ENCODE peak calls at places on chromosome 18, in eight cellular contexts. K is BJ, D is Caco-2, F is dorsolateral prefrontal cortex, N is AG09309, U is endothelial cell of umbilical vein, O is psoas muscle, G is uterus. R is an unnamed sample.

GRCh38 chr18:44792456-44793080 is 111.9 kb downstream of the SETBP1 start:
- DNase-seq in D (no peak), U (no peak), F (no peak), O (no peak), N (no peak), G (no peak), K (no peak), R (peak; percentile 25)

GRCh38 chr18:45081579-45082181 is 401.0 kb downstream of the SETBP1 start:
- DNase-seq in N (no peak), F (no peak), G (no peak), K (no peak), D (no peak), U (no peak), O (no peak), R (no peak)

GRCh38 chr18:49934457-49934856 is 121.1 kb upstream of the ACAA2 start:
- DNase-seq in D (no peak), F (no peak), N (no peak), K (no peak), G (no peak), U (no peak), O (no peak), R (no peak)

GRCh38 chr18:74283646-74284045 is 8.1 kb downstream of the CYB5A start:
- DNase-seq in D (no peak), G (no peak), U (no peak), N (no peak), O (no peak), F (no peak), K (no peak), R (no peak)

GRCh38 chr18:46282177-46282570 is 178.0 kb downstream of the HAUS1 start:
- DNase-seq in K (no peak), D (no peak), U (no peak), F (no peak), G (no peak), O (no peak), N (no peak), R (no peak)

GRCh38 chr18:62989195-62989594 is 273.9 kb downstream of the PHLPP1 start:
- DNase-seq in U (no peak), N (no peak), D (no peak), O (no peak), G (no peak), F (no peak), K (no peak), R (no peak)

GRCh38 chr18:50128506-50129271 is 66.3 kb downstream of the MYO5B start:
- DNase-seq in D (peak; percentile 37), U (no peak), O (no peak), N (no peak), G (no peak), K (no peak), F (no peak), R (no peak)

GRCh38 chr18:41744664-41745063 is 210.4 kb upstream of the PIK3C3 start:
- DNase-seq in G (no peak), N (no peak), K (no peak), O (no peak), U (peak; percentile 40), F (no peak), D (no peak), R (no peak)

GRCh38 chr18:59918320-59918755 is 18.5 kb downstream of the PMAIP1 start:
- DNase-seq in G (no peak), F (no peak), N (no peak), D (no peak), O (peak; percentile 69), U (no peak), K (no peak), R (peak; percentile 28)

GRCh38 chr18:37385846-37386435 is 179.7 kb downstream of the CELF4 start:
- DNase-seq in K (no peak), U (peak; percentile 44), D (no peak), O (no peak), F (no peak), N (no peak), G (no peak), R (no peak)

GRCh38 chr18:55306338-55306737 is 281.7 kb downstream of the TCF4 start:
- DNase-seq in O (no peak), D (no peak), U (no peak), K (no peak), F (no peak), G (no peak), N (no peak), R (no peak)

DNA sequence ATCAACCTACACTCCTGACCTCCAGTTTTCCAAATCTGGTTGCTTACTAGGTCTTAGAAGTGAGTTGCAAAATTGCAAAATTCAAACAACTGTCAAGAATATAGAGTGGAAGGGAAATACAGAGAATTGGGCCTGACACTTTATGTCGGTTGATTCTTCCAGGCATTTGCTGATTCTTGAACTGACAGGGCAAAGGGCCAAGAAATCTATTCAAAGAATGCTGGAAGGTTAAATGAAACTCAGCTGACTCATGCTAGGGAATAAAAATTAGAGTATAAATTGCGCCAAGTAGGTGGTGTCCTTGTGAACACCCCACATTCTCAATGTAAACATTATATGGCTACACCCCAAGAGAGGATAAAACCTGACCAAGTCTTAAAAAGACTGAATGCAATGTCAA is 21.5 kb upstream of the ZSCAN30 start:
- DNase-seq in U (peak; percentile 26), K (no peak), N (no peak), D (no peak), G (no peak), F (no peak), O (no peak), R (no peak)
- TF ChIP-seq CTCF in U (no peak), K (no peak), N (no peak), D (no peak), G (no peak), F (no peak), O (no peak), R (no peak)

GRCh38 chr18:766550-766860 is 45.5 kb downstream of the YES1 start:
- DNase-seq in U (no peak), G (no peak), F (no peak), O (no peak), K (no peak), N (no peak), D (no peak), R (no peak)

GRCh38 chr18:770583-770961 is 41.5 kb downstream of the YES1 start:
- DNase-seq in F (no peak), O (no peak), G (no peak), U (no peak), N (no peak), K (no peak), D (peak; percentile 72), R (no peak)

GRCh38 chr18:765764-766549 is 46.1 kb downstream of the YES1 start:
- DNase-seq in G (no peak), N (no peak), D (no peak), U (peak; percentile 76), F (no peak), O (no peak), K (no peak), R (no peak)

DNA sequence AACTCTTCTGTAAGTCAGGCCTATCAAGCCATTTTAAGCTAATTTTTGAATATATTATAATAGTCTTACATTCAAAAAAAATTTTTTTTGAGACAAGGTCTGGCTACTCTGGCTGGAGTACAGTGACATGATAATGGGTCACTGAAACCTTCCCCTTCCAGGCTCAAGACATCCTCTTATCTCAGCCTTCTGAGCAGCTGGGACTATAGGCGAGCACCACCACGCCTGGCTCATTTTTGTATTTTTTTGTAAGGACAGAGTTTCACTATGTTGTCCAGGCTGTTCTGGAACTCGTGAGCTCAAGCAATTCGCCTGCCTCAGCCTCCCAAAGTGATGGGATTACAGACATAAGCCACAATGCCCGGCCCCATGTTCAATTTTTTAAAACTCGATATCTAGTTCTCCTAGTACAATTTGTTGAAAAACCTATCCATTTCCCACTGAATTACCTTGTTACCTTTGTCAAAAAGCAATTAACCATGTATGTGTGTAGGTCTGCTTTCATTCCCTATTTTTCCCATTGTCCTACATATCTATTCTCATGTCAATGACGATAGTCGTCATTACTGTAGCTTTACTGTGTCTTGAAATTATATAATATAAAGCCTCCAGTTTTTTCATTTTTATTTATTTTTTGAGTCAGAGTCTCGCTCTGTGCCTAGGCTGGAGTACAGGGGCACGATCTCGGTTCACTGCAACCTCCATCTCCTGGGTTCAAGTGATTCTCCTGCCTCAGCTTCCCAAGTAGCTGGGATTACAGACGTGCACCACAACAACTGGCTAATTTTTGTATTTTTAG is 44.8 kb downstream of the YES1 start:
- DNase-seq in D (no peak), G (no peak), K (no peak), F (no peak), U (no peak), O (no peak), N (no peak), R (no peak)
- TF ChIP-seq CTCF in D (no peak), G (no peak), K (no peak), F (no peak), U (no peak), O (no peak), N (no peak), R (no peak)

DNA sequence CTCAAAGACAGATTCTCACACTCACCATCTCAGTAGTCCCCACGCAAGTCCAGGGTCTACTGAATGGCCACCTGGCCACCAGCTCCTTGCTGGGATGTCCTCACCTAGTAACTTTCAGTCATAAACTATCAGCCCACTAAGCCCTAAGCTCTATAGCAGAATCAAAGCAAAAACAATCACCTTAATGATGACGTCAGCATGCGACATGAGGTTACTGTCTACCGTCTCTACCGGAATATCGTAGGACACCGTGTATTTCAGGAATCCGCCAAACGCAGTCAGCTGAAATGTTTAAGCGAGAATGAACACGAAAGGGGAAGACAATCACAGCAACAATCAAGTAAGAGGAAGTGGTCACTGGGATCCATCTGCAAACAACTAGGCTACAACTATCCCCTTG is 81.8 kb downstream of the LAMA1 start:
- DNase-seq in O (no peak), K (no peak), D (no peak), N (no peak), U (no peak), F (no peak), G (no peak), R (no peak)
- TF ChIP-seq CTCF in O (no peak), K (no peak), D (no peak), N (no peak), U (no peak), F (no peak), G (no peak), R (no peak)

GRCh38 chr18:47931707-47932103 is 1.2 kb upstream of the SMAD2 start:
- DNase-seq in N (no peak), F (no peak), O (no peak), U (no peak), K (no peak), D (peak; percentile 50), G (no peak), R (peak; percentile 15)
- TF ChIP-seq CTCF in N (no peak), F (no peak), O (no peak), U (no peak), K (no peak), D (no peak), G (no peak), R (peak; percentile 19)

DNA sequence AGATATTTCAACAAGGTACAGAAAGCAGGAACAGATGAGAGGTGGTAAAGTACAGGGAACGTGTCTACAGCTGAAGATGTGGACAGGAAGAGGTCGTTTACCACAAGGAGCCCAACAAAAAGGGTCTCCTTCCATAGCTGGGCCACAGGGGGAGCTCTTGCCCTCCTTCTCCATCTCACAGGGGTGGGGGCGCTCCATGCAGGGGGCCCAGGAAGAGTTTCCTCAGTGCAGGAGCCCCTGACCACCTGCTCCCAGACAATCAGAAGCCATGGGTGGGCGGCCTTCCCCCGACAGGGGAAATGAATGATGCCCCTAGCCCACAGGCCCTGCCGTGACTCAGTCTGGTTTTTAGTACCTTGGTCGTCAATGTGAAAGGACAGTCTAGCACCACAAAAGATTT is 163.6 kb upstream of the ZNF516 start:
- DNase-seq in U (no peak), O (no peak), K (no peak), N (no peak), G (no peak), F (no peak), D (no peak), R (no peak)
- TF ChIP-seq CTCF in U (no peak), O (no peak), K (peak; percentile 37), N (peak; percentile 35), G (no peak), F (no peak), D (peak; percentile 26), R (no peak)